ENCODE peak calls at places on chromosomes 16 and 17, in six cellular contexts. Y is GM12891, I is gastrocnemius medialis, F is esophagus squamous epithelium, B is A549, O is HCT116. R is an unnamed sample.

GRCh38 chr16:77993111-77993571 is 29.2 kb upstream of the CLEC3A start:
- DNase-seq in Y (no peak), I (no peak), F (no peak), B (no peak), O (no peak), R (no peak)

GRCh38 chr16:7397901-7398300 is 65.3 kb downstream of the RBFOX1 start:
- DNase-seq in Y (no peak), I (no peak), F (no peak), B (no peak), O (no peak), R (no peak)

GRCh38 chr16:7393680-7394079 is 61.0 kb downstream of the RBFOX1 start:
- DNase-seq in Y (no peak), I (no peak), F (no peak), B (no peak), O (no peak), R (no peak)

GRCh38 chr16:70568601-70569217 is 45.1 kb downstream of the SF3B3 start:
- DNase-seq in Y (no peak), I (no peak), F (no peak), B (no peak), O (no peak), R (no peak)

GRCh38 chr16:87350031-87350430 is 32.8 kb upstream of the C16orf95 start:
- DNase-seq in Y (no peak), I (no peak), F (no peak), B (no peak), O (no peak), R (no peak)

GRCh38 chr16:50261707-50262235 is 4.6 kb upstream of the ADCY7 start:
- DNase-seq in Y (no peak), I (no peak), F (no peak), B (no peak), O (no peak), R (peak; percentile 51)

GRCh38 chr16:70437017-70437581 is 1.8 kb downstream of the ST3GAL2 start:
- DNase-seq in Y (no peak), I (no peak), F (no peak), B (no peak), O (no peak), R (peak; percentile 53)

GRCh38 chr17:78597923-78598545 is 20.8 kb upstream of the DNAH17 start:
- DNase-seq in Y (no peak), I (no peak), F (no peak), B (no peak), O (no peak), R (no peak)

GRCh38 chr17:15298176-15298575 is 33.0 kb upstream of the PMP22 start:
- DNase-seq in Y (no peak), I (no peak), F (no peak), B (no peak), O (no peak), R (no peak)

GRCh38 chr16:8866884-8867482 is 1.8 kb downstream of the CARHSP1 start:
- DNase-seq in Y (no peak), I (no peak), F (no peak), B (no peak), O (no peak), R (no peak)

GRCh38 chr17:14206891-14207290 is 29.8 kb downstream of the CDRT15 start:
- DNase-seq in Y (no peak), I (no peak), F (no peak), B (no peak), O (no peak), R (no peak)

GRCh38 chr16:16146380-16147315 is 76.6 kb downstream of the ABCC6 start:
- DNase-seq in Y (no peak), I (no peak), F (no peak), B (no peak), O (no peak), R (no peak)

GRCh38 chr17:57264250-57264649 is 7.9 kb downstream of the MSI2 start:
- DNase-seq in Y (no peak), I (no peak), F (no peak), B (no peak), O (no peak), R (no peak)

GRCh38 chr16:3960049-3960809 is 79.7 kb upstream of the CREBBP start:
- DNase-seq in Y (no peak), I (no peak), F (no peak), B (peak; percentile 63), O (no peak), R (no peak)

GRCh38 chr16:50888486-50889261 is 146.8 kb downstream of the CYLD start:
- DNase-seq in Y (no peak), I (no peak), F (no peak), B (no peak), O (no peak), R (no peak)

GRCh38 chr16:71930013-71930563 is 34.8 kb downstream of the IST1 start:
- DNase-seq in Y (no peak), I (no peak), F (no peak), B (no peak), O (no peak), R (no peak)

GRCh38 chr16:49483651-49484451 is 110.2 kb downstream of the C16orf78 start:
- DNase-seq in Y (no peak), I (no peak), F (no peak), B (no peak), O (no peak), R (no peak)

GRCh38 chr17:47924785-47925676 is 16.3 kb upstream of the PNPO start:
- DNase-seq in Y (no peak), I (no peak), F (no peak), B (no peak), O (no peak), R (no peak)

GRCh38 chr16:74230126-74230525 is 66.5 kb upstream of the PSMD7 start:
- DNase-seq in Y (no peak), I (no peak), F (no peak), B (no peak), O (no peak), R (no peak)

GRCh38 chr17:30427611-30428010 is 48.9 kb downstream of the CPD start:
- DNase-seq in Y (no peak), I (no peak), F (no peak), B (no peak), O (no peak), R (no peak)

GRCh38 chr17:79765708-79766107 is 12.2 kb upstream of the CBX2 start:
- DNase-seq in Y (no peak), I (no peak), F (no peak), B (no peak), O (no peak), R (no peak)
- TF ChIP-seq POLR2A in Y (no peak), I (no peak), F (no peak), B (no peak), O (no peak), R (no peak)

DNA sequence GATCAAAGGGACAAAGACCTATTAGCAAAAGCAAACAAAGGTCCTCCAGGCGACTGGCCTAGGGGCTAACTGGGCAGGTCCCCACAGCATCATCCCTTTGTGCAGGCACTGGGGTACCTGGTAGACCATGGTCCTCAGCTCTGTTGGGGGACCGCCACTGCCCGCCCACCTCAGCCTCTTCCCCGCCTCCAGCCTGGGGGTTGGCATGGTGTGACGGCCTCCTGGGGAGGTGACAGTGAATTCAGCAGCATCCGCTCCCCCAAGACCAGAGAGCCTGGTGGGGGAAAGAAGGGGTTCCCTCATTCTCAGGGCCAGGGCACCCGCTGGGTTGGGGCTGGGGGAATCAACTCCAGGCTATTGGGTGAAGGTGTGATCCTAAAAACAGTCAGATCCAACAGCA is 38.7 kb upstream of the DNAH9 start:
- DNase-seq in Y (no peak), I (no peak), F (no peak), B (no peak), O (no peak), R (no peak)
- TF ChIP-seq POLR2A in Y (no peak), I (no peak), F (no peak), B (no peak), O (no peak), R (no peak)

DNA sequence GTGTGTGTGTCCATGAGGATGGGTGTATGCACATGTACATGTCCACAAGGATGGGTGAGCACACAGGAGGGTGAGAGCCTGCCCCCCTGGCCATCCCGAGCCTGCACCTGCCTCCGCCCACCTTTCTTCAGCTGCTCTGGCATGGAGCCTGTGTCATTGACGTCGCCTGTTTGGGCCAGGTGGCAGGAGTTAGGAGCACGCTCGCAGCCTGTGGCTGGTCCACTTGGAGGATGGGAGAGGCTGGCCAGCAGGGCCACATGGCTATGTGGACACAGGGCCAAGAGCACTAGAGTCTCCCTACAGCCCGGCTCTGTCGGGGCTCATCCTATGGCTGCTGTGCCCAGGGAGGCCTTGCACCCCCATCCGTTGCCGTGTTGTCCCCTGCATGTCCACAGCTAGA is 21.4 kb downstream of the BAHCC1 start:
- DNase-seq in Y (no peak), I (no peak), F (no peak), B (no peak), O (no peak), R (no peak)
- TF ChIP-seq POLR2A in Y (no peak), I (no peak), F (no peak), B (no peak), O (no peak), R (no peak)

GRCh38 chr16:85625053-85625452 is 11.9 kb downstream of the GSE1 start:
- DNase-seq in Y (no peak), I (no peak), F (no peak), B (no peak), O (no peak), R (peak; percentile 40)

GRCh38 chr16:85627835-85628556 is 14.9 kb downstream of the GSE1 start:
- DNase-seq in Y (no peak), I (peak; percentile 48), F (no peak), B (no peak), O (no peak), R (no peak)

GRCh38 chr16:85627102-85627834 is 14.1 kb downstream of the GSE1 start:
- DNase-seq in Y (no peak), I (no peak), F (no peak), B (no peak), O (no peak), R (no peak)

GRCh38 chr16:85625485-85626117 is 12.5 kb downstream of the GSE1 start:
- DNase-seq in Y (no peak), I (no peak), F (no peak), B (no peak), O (no peak), R (no peak)

GRCh38 chr16:85626191-85626951 is 13.2 kb downstream of the GSE1 start:
- DNase-seq in Y (no peak), I (no peak), F (no peak), B (no peak), O (no peak), R (peak; percentile 42)
- TF ChIP-seq POLR2A in Y (no peak), I (no peak), F (no peak), B (no peak), O (no peak), R (no peak)

DNA sequence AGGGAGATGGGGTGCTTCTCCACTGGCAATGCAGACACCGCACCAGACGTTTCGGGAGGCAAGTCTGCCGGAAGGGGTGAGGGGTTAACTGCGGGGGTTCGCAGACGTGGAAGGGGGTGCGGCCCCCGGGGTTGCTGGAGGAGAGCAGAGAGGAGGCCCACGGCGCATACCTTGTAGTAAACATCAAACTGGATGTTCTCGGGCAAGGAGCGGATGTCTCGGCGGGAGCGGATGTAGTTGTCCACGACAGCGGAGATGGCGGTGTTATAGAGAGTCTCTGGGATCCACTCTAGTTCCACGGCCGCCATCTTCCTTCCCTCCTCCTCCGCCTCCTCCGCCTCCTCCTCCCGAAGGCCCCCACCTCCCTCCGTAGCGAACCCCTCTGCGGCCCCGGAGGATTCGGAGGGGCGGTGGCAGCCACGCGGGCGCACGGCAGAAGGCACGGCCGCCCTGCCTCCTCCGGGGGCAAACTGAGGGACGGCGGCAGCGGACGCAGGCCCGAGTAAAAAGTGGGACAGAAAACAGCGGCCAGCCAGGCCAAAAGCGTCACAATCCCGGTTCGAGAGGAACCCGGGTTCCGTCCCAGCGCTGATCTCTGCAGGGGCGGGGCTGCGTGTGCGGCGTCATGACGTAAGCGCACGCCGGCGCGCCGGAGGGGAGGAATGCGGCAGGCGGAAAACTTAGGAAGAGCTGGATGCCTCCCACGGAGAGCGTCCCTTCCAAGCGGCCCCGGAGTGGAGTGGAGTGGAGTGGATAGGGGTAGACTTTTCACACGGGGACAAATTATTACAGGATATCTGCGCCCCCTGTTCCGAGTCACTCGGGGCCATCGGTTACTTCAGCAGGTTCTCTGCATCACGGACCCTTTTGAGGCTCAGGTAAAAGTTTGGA is at the start of gene APPBP2:
- DNase-seq in Y (peak; percentile 68), I (peak; percentile 71), F (peak; percentile 18), B (peak; percentile 87), O (peak; percentile 75), R (peak; percentile 89)
- TF ChIP-seq POLR2A in Y (peak; percentile 52), I (peak; percentile 88), F (peak; percentile 89), B (peak; percentile 96), O (peak; percentile 94), R (peak; percentile 77)

R was measured in erythroblast.